ENCODE peak calls at places on chromosomes 16 and 17, in eight cellular contexts. X, L, S, Y, K, N, R and W are unnamed samples.

GRCh38 chr16:4407543-4408322 is 8.7 kb downstream of the CORO7 start:
- DNase-seq in X (peak; percentile 82), L (no peak), S (no peak), Y (no peak), K (no peak), N (no peak), R (no peak), W (no peak)

GRCh38 chr17:81025065-81025751 is 9.7 kb upstream of the BAIAP2 start:
- DNase-seq in X (no peak), L (peak; percentile 83), S (no peak), Y (no peak), K (no peak), N (peak; percentile 37), R (no peak), W (no peak)

GRCh38 chr17:16989230-16989952 is 17.5 kb upstream of the TNFRSF13B start:
- DNase-seq in X (no peak), L (no peak), S (no peak), Y (no peak), K (no peak), N (no peak), R (no peak), W (no peak)

GRCh38 chr17:79707931-79708891 is 22.5 kb upstream of the ENPP7 start:
- DNase-seq in X (peak; percentile 38), L (peak; percentile 46), S (peak; percentile 76), Y (peak; percentile 65), K (no peak), N (peak; percentile 81), R (peak; percentile 55), W (no peak)

GRCh38 chr16:67173323-67173722 is 3.0 kb downstream of the NOL3 start:
- DNase-seq in X (no peak), L (no peak), S (no peak), Y (no peak), K (no peak), N (no peak), R (no peak), W (no peak)

GRCh38 chr17:57999496-58000017 is 7.5 kb downstream of the SRSF1 start:
- DNase-seq in X (peak; percentile 79), L (no peak), S (peak; percentile 78), Y (no peak), K (no peak), N (no peak), R (peak; percentile 85), W (no peak)

GRCh38 chr17:72538921-72539352 is 418.1 kb downstream of the SOX9 start:
- DNase-seq in X (no peak), L (peak; percentile 57), S (peak; percentile 71), Y (no peak), K (no peak), N (no peak), R (no peak), W (no peak)

GRCh38 chr16:23416816-23417215 is 36.2 kb downstream of the COG7 start:
- DNase-seq in X (no peak), L (no peak), S (no peak), Y (no peak), K (no peak), N (no peak), R (no peak), W (no peak)

GRCh38 chr17:82956726-82957468 is 117.1 kb upstream of the ZNF750 start:
- DNase-seq in X (no peak), L (no peak), S (no peak), Y (no peak), K (no peak), N (peak; percentile 65), R (no peak), W (no peak)

GRCh38 chr17:40707720-40708119 is 4.2 kb upstream of the KRT24 start:
- DNase-seq in X (no peak), L (peak; percentile 21), S (no peak), Y (no peak), K (no peak), N (no peak), R (no peak), W (no peak)

GRCh38 chr17:58339775-58340622 is 11.4 kb upstream of the TSPOAP1 start:
- DNase-seq in X (no peak), L (no peak), S (no peak), Y (no peak), K (no peak), N (peak; percentile 51), R (no peak), W (no peak)

GRCh38 chr16:89924298-89924924 is 1.3 kb downstream of the TUBB3 start:
- DNase-seq in X (peak; percentile 44), L (no peak), S (peak; percentile 94), Y (peak; percentile 68), K (peak; percentile 75), N (no peak), R (peak; percentile 86), W (no peak)

GRCh38 chr17:11240841-11241610 is at the start of gene SHISA6:
- DNase-seq in X (no peak), L (peak; percentile 25), S (peak; percentile 80), Y (no peak), K (no peak), N (no peak), R (peak; percentile 60), W (no peak)

GRCh38 chr17:76734080-76734840 is 2.9 kb downstream of the SRSF2 start:
- DNase-seq in X (peak; percentile 49), L (no peak), S (no peak), Y (no peak), K (no peak), N (no peak), R (peak; percentile 39), W (no peak)

GRCh38 chr17:79970576-79971068 is 65.0 kb downstream of the TBC1D16 start:
- DNase-seq in X (peak; percentile 10), L (no peak), S (peak; percentile 88), Y (peak; percentile 76), K (no peak), N (no peak), R (peak; percentile 79), W (no peak)

GRCh38 chr17:76024353-76024752 is 2.8 kb downstream of the EVPL start:
- DNase-seq in X (no peak), L (no peak), S (no peak), Y (no peak), K (no peak), N (no peak), R (no peak), W (no peak)

GRCh38 chr17:80889231-80889896 is 102.3 kb upstream of the CHMP6 start:
- DNase-seq in X (no peak), L (no peak), S (no peak), Y (no peak), K (no peak), N (no peak), R (no peak), W (no peak)

GRCh38 chr17:41456206-41456605 is 11.0 kb downstream of the KRT32 start:
- DNase-seq in X (no peak), L (no peak), S (peak; percentile 32), Y (no peak), K (no peak), N (no peak), R (no peak), W (peak; percentile 7)

DNA sequence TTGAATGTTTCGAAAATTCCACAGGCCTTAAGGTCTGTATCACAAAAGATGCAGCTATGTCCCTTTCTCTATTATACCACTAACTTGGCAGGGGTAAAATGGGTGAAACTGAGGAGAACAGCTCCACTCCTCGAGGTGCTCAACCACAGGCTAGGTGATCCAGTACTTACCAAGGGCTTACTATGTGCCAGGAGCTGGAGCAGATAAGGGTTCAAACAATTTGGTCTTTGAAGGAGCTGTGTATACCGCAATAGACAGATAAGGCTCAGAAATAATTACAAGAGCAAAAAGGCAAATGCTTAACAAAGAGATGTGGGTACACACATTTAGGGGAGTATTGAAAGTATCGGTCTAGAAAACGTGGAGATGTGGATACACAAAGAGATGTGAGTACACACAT is 1.5 kb downstream of the XPO6 start:
- DNase-seq in X (no peak), L (no peak), S (no peak), Y (no peak), K (no peak), N (no peak), R (no peak), W (no peak)
- H3K4me3 ChIP-seq in X (peak overlapping the region; percentile 66), L (no peak overlapping the region), S (peak overlapping the region; percentile 72), Y (peak overlapping the region; percentile 83), K (no peak overlapping the region), N (peak overlapping the region; percentile 89), R (peak overlapping the region; percentile 68), W (no peak overlapping the region)

DNA sequence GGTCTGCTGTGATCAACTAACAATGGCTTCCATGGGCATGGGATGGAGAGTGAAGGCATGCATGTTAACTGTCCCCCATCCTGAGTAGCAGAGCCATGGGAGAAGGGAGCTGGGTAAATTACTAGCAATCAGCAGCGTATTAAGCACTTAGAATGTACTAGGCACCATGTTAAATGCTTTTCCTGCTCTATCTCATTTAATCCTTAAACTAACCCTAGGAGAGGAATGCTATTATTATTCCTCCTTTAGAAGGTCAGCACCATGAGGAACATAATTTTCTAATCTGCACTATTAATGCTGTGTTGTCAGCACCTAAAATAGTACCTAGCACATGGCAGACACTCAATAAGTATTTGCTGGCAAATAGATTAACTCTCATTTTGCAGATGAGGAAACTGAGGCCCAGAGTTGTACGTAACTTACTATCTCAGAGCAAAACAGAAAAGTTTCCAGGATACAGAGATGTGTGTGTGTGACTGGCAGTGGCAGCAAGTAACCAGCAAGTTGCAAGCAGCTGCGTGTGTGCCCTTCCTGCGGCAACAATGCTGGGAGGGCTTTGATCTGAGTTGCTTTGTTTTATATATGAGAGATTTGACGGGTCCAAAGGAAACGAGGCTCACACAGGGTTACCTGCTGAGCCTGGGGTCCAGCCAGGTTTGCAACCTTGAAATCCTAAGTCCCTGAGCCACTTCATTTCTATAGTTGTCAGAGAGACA is 6.5 kb upstream of the KLHL36 start:
- DNase-seq in X (no peak), L (no peak), S (no peak), Y (no peak), K (no peak), N (no peak), R (no peak), W (no peak)
- H3K4me3 ChIP-seq in X (no peak overlapping the region), L (no peak overlapping the region), S (no peak overlapping the region), Y (no peak overlapping the region), K (no peak overlapping the region), N (no peak overlapping the region), R (no peak overlapping the region), W (no peak overlapping the region)

GRCh38 chr17:28896884-28897768 is at the start of gene FLOT2:
- DNase-seq in X (peak; percentile 30), L (peak; percentile 63), S (peak; percentile 90), Y (peak; percentile 66), K (peak; percentile 38), N (peak; percentile 93), R (peak; percentile 75), W (no peak)
- H3K4me3 ChIP-seq in X (peak within 1 kb of the TSS; percentile 79), L (peak within 1 kb of the TSS; percentile 46), S (peak within 1 kb of the TSS; percentile 96), Y (peak within 1 kb of the TSS; percentile 77), K (peak within 1 kb of the TSS; percentile 94), N (peak within 1 kb of the TSS; percentile 90), R (peak within 1 kb of the TSS; percentile 85), W (peak within 1 kb of the TSS; percentile 86)

GRCh38 chr17:1997587-1998425 is 27.3 kb downstream of the RTN4RL1 start:
- DNase-seq in X (no peak), L (peak; percentile 57), S (peak; percentile 78), Y (no peak), K (no peak), N (no peak), R (no peak), W (no peak)

GRCh38 chr17:1999557-2000251 is 25.4 kb downstream of the RTN4RL1 start:
- DNase-seq in X (peak; percentile 19), L (no peak), S (peak; percentile 79), Y (peak; percentile 41), K (no peak), N (no peak), R (no peak), W (no peak)

GRCh38 chr17:1997146-1997586 is 28.0 kb downstream of the RTN4RL1 start:
- DNase-seq in X (no peak), L (no peak), S (no peak), Y (no peak), K (no peak), N (no peak), R (no peak), W (no peak)

GRCh38 chr17:1996243-1997145 is 28.6 kb downstream of the RTN4RL1 start:
- DNase-seq in X (no peak), L (no peak), S (no peak), Y (peak; percentile 40), K (no peak), N (no peak), R (no peak), W (no peak)

GRCh38 chr17:1998426-1998784 is 26.7 kb downstream of the RTN4RL1 start:
- DNase-seq in X (no peak), L (no peak), S (peak; percentile 51), Y (no peak), K (no peak), N (no peak), R (no peak), W (no peak)
- H3K4me3 ChIP-seq in X (no peak overlapping the region), L (no peak overlapping the region), S (peak overlapping the region; percentile 62), Y (no peak overlapping the region), K (peak overlapping the region; percentile 36), N (peak overlapping the region; percentile 25), R (peak overlapping the region; percentile 34), W (peak overlapping the region; percentile 53)